ENCODE peak calls at places on chromosomes 13 and 19, in five cellular contexts. M is ovary, D is AG04449, I is fibroblast of the aortic adventitia, R is HT-29. W is an unnamed sample.

GRCh38 chr13:77779461-77780272 is 82.2 kb downstream of the SLAIN1 start:
- DNase-seq in M (peak), D (peak), I (peak), R (peak), W (no peak)

GRCh38 chr13:52158629-52159158 is 703 bp downstream of the NEK3 start:
- DNase-seq in M (peak), D (no peak), I (peak), R (peak), W (no peak)

GRCh38 chr19:18452386-18452785 is 14.5 kb upstream of the ISYNA1 start:
- DNase-seq in M (no peak), D (no peak), I (no peak), R (no peak), W (no peak)

GRCh38 chr13:30145709-30146367 is 161.5 kb downstream of the KATNAL1 start:
- DNase-seq in M (no peak), D (no peak), I (no peak), R (no peak), W (peak)

GRCh38 chr19:44672226-44672625 is 944 bp downstream of the CEACAM19 start:
- DNase-seq in M (no peak), D (no peak), I (no peak), R (no peak), W (no peak)

GRCh38 chr13:48253849-48254248 is 20.8 kb downstream of the ITM2B start:
- DNase-seq in M (no peak), D (no peak), I (no peak), R (no peak), W (no peak)

GRCh38 chr19:10286803-10287737 is at the start of gene ICAM4:
- DNase-seq in M (peak), D (no peak), I (peak), R (no peak), W (peak)

GRCh38 chr13:113630296-113630695 is 27.7 kb downstream of the ATP4B start:
- DNase-seq in M (no peak), D (no peak), I (no peak), R (no peak), W (no peak)

GRCh38 chr19:49971991-49972401 is 11.0 kb upstream of the SIGLEC11 start:
- DNase-seq in M (peak), D (no peak), I (no peak), R (no peak), W (no peak)

GRCh38 chr19:18596752-18597157 is 8.2 kb downstream of the REX1BD start:
- DNase-seq in M (peak), D (no peak), I (no peak), R (peak), W (no peak)

GRCh38 chr13:41931337-41931736 is 29.6 kb downstream of the VWA8 start:
- DNase-seq in M (no peak), D (peak), I (peak), R (no peak), W (no peak)

GRCh38 chr19:1081301-1082164 is 13.6 kb downstream of the POLR2E start:
- DNase-seq in M (no peak), D (no peak), I (no peak), R (no peak), W (no peak)

GRCh38 chr13:27035892-27036235 is 135.7 kb downstream of the USP12 start:
- DNase-seq in M (no peak), D (no peak), I (no peak), R (peak), W (no peak)

GRCh38 chr19:14614099-14614412 is 31.2 kb downstream of the CLEC17A start:
- DNase-seq in M (no peak), D (no peak), I (no peak), R (no peak), W (no peak)

GRCh38 chr19:51292971-51293370 is 18.5 kb upstream of the IGLON5 start:
- DNase-seq in M (no peak), D (no peak), I (no peak), R (no peak), W (no peak)

GRCh38 chr13:101149735-101150380 is 266.4 kb downstream of the NALCN start:
- DNase-seq in M (no peak), D (no peak), I (peak), R (no peak), W (no peak)

GRCh38 chr19:39832341-39833083 is 1.4 kb downstream of the DYRK1B start:
- DNase-seq in M (no peak), D (no peak), I (no peak), R (no peak), W (no peak)

GRCh38 chr13:21620858-21621257 is 16.9 kb upstream of the MICU2 start:
- DNase-seq in M (no peak), D (no peak), I (no peak), R (no peak), W (no peak)

GRCh38 chr19:33522371-33522662 is 726 bp upstream of the PEPD start:
- DNase-seq in M (no peak), D (no peak), I (no peak), R (no peak), W (no peak)

GRCh38 chr19:46678110-46678732 is 17.2 kb upstream of the DACT3 start:
- DNase-seq in M (no peak), D (no peak), I (no peak), R (peak), W (peak)

GRCh38 chr13:112969692-112970338 is 801 bp downstream of the MCF2L start:
- DNase-seq in M (no peak), D (no peak), I (no peak), R (no peak), W (no peak)

GRCh38 chr19:46192990-46193650 is 36.4 kb upstream of the IGFL1 start:
- DNase-seq in M (no peak), D (no peak), I (peak), R (peak), W (peak)

GRCh38 chr19:12723643-12724426 is at the start of gene TNPO2:
- DNase-seq in M (peak), D (no peak), I (peak), R (peak), W (peak)

GRCh38 chr19:40397568-40397906 is 7.6 kb upstream of the HIPK4 start:
- DNase-seq in M (no peak), D (no peak), I (no peak), R (no peak), W (no peak)

GRCh38 chr19:4103073-4103418 is 20.9 kb downstream of the MAP2K2 start:
- DNase-seq in M (no peak), D (no peak), I (no peak), R (no peak), W (no peak)

GRCh38 chr19:12112701-12113100 is 27.4 kb downstream of the ZNF20 start:
- DNase-seq in M (no peak), D (no peak), I (no peak), R (no peak), W (peak)

W was measured in activated naive CD4-positive, alpha-beta T cell treated with Interleukin-2 at 50 U/mL for 16 hours.